ENCODE peak calls at places on chromosome 1, in four cellular contexts. K, I, M and C are unnamed samples.

GRCh38 chr1:171664976-171665375 is 12.5 kb upstream of the MYOC start:
- DNase-seq in K (no peak), I (no peak), M (no peak), C (no peak)

GRCh38 chr1:59292557-59292956 is 4.3 kb upstream of the FGGY start:
- DNase-seq in I (no peak), K (peak; percentile 34), M (peak; percentile 84), C (no peak)

GRCh38 chr1:17193222-17194132 is 11.5 kb upstream of the PADI1 start:
- DNase-seq in M (no peak), I (no peak), K (no peak), C (no peak)

GRCh38 chr1:83693409-83694126 is 305.4 kb downstream of the TTLL7 start:
- DNase-seq in I (no peak), K (no peak), M (no peak), C (peak; percentile 22)

GRCh38 chr1:209398330-209398991 is 185.1 kb upstream of the CAMK1G start:
- DNase-seq in M (no peak), I (no peak), K (no peak), C (no peak)

GRCh38 chr1:154418898-154419619 is 13.9 kb downstream of the IL6R start:
- DNase-seq in K (no peak), M (no peak), I (no peak), C (no peak)

GRCh38 chr1:98988906-98989603 is 15.6 kb downstream of the PLPPR5 start:
- DNase-seq in M (no peak), I (no peak), K (peak; percentile 2), C (no peak)

GRCh38 chr1:32695098-32695904 is 7.3 kb downstream of the SYNC start:
- DNase-seq in I (peak; percentile 39), K (no peak), M (peak; percentile 81), C (no peak)

GRCh38 chr1:99661780-99662179 is 15.9 kb downstream of the PALMD start:
- DNase-seq in I (no peak), M (no peak), K (no peak), C (no peak)

GRCh38 chr1:12129624-12130023 is 37.2 kb upstream of the TNFRSF1B start:
- DNase-seq in M (no peak), I (no peak), K (no peak), C (no peak)

GRCh38 chr1:241167121-241167619 is 189.8 kb downstream of the RGS7 start:
- DNase-seq in K (no peak), M (no peak), I (no peak), C (no peak)

GRCh38 chr1:154141240-154141639 is 13.6 kb downstream of the NUP210L start:
- DNase-seq in I (no peak), K (no peak), M (no peak), C (no peak)

GRCh38 chr1:188709146-188709545 is 1768.5 kb downstream of the BRINP3 start:
- DNase-seq in M (no peak), K (no peak), I (no peak), C (no peak)

GRCh38 chr1:204478166-204478899 is 16.3 kb downstream of the PIK3C2B start:
- DNase-seq in I (no peak), M (no peak), K (no peak), C (no peak)

GRCh38 chr1:51855624-51856023 is 22.9 kb downstream of the NRDC start:
- DNase-seq in K (no peak), M (no peak), I (no peak), C (no peak)
- TF ChIP-seq SP1 in K (no peak), M (no peak), I (no peak), C (no peak)

GRCh38 chr1:202708456-202709275 is 1.6 kb downstream of the SYT2 start:
- DNase-seq in M (no peak), I (no peak), K (no peak), C (no peak)
- TF ChIP-seq FOXK2 in M (no peak), I (no peak), K (no peak), C (no peak)

GRCh38 chr1:2801535-2802291 is at the start of gene TTC34:
- DNase-seq in I (peak; percentile 88), M (peak; percentile 16), K (no peak), C (peak; percentile 78)
- TF ChIP-seq BHLHE40 in I (no peak), M (no peak), K (no peak), C (no peak)

DNA sequence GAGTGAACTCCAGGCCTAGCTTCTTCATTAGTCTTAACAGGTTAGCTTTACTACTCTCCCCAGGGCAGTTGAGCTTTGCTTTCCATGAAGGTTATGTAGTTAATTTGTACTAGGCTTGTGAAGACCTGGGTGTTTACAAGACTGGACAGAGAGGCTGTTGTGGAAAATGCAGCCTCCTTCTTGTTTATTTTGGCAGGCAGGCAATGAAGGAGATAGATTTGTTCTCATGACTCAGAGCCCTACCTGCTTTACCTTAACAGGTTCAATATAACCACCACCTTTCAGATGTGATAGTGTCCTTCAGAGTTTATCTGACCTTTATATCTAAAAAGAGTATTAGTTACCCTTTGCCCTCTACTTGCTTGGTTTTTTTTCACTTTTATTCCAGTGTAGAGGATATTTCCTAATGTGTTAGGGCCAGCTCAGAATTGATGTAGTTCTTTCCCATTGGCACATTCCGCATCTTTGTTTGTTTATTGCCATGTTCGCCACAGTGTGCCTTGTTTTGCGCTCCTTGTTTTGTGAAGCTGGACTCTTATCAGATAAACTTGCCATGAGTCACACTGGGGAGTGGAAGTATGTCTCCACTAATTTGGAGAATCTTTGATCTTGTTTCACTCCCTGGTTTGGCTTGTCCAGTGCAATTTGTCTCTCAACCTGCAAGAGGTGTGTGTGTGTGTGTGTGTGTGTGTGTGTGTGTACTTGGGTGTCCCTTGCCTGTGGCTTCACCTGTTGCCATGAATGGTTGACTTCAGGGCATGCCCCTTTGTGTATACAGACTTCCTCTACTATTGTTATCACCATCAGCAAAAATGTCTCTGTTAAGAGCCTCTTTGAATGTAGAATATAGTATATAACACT is 87.4 kb upstream of the MACF1 start:
- DNase-seq in M (peak; percentile 84), K (no peak), I (peak; percentile 48), C (no peak)
- TF ChIP-seq SP1 in M (no peak), K (no peak), I (no peak), C (no peak)

GRCh38 chr1:107992341-107992740 is 27.4 kb upstream of the VAV3 start:
- DNase-seq in K (no peak), M (no peak), I (no peak), C (no peak)

GRCh38 chr1:107990606-107991005 is 25.6 kb upstream of the VAV3 start:
- DNase-seq in K (no peak), I (no peak), M (no peak), C (no peak)

GRCh38 chr1:107993920-107994319 is 28.9 kb upstream of the VAV3 start:
- DNase-seq in K (no peak), M (no peak), I (no peak), C (no peak)

DNA sequence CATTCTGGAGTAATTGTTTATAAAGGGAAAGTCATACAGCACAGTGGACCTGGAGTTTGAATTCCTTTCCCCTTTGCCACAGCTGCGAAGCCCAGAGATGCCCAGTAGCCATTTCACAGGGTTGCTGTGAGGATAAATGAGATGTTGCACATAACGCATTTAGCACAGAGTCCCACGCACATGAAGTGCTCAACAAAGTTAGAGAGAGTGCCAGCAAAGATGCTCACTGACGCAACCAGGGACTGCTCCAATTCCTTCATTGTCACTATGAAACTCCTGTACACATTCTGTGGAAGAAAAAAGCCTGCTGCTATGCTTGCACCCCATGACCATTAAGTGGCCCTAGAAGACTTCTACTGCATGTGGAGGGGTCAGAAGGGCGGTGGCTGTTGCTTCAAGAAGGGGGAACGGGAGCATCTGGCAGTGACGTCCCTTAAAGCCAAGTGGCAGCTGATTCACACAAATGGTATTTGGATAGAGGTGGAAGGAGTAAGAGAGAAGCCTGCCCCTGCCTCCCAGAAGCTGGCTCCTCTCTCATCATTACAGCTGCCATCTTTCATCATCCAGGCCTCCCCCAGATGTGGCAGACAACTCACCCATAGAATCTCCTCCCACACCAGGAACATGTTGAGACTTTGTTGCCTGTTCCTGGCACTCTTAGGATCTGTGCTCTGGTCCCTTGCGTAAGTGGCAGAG is 26.5 kb upstream of the VAV3 start:
- DNase-seq in I (no peak), M (no peak), K (no peak), C (no peak)
- TF ChIP-seq FOXK2 in I (no peak), M (no peak), K (no peak), C (no peak)

DNA sequence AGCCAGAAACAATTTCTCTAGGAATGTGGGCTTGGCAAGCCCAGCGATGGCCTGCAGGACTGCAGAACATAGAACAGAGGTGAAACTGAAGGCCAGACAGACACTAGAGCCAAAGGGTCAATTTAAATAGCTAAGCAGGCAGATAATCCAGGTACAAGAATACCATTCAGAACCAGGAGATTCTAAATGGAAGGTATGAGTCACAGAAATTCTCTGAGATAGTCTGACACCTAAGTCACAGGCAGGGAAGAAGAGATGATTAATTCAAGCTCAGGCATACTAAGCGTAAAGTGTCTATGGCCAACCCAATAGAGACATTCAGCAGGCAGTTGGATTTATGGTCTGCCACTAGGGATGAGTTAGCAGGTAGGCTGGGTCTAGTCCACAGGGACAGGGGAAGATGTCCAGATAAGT is 383.6 kb downstream of the LMO4 start:
- DNase-seq in K (no peak), M (no peak), I (no peak), C (no peak)
- TF ChIP-seq BHLHE40 in K (no peak), M (no peak), I (no peak), C (no peak)

DNA sequence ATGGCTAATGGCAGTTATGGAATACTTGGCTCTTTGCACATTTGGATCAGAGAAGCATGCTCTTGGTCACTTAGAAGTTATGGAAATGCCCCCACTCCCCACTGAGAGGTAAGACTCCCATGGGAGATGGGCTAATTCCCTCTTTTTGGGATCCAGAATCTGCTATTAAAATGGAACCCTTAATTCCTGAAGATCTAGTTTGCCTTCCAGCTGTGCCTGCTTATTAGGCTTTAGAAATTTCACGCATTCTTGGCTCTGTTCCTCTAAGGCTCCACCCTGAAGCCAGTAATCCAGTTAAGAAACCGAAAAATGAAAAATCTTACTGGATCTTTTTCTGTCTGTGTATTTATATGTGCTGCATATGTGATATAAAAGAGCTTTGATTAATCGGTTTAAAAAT is 76.7 kb downstream of the USH2A start:
- DNase-seq in I (no peak), K (no peak), M (no peak), C (no peak)
- TF ChIP-seq SP1 in I (no peak), K (no peak), M (no peak), C (no peak)

GRCh38 chr1:37477198-37477931 is 3.0 kb downstream of the ZC3H12A start:
- DNase-seq in M (peak; percentile 31), I (no peak), K (peak; percentile 81), C (no peak)
- TF ChIP-seq FOXK2 in M (no peak), I (no peak), K (no peak), C (no peak)

GRCh38 chr1:85224734-85225623 is 24.2 kb upstream of the SYDE2 start:
- DNase-seq in I (peak; percentile 84), M (no peak), K (no peak), C (no peak)
- TF ChIP-seq BHLHE40 in I (peak; percentile 85), M (no peak), K (no peak), C (no peak)

GRCh38 chr1:110309139-110309538 is 30.0 kb upstream of the RBM15 start:
- DNase-seq in I (no peak), K (no peak), M (no peak), C (no peak)
- TF ChIP-seq SP1 in I (no peak), K (no peak), M (no peak), C (no peak)